ENCODE peak calls at places on chromosomes 4 and X, in seven cellular contexts. S, P, B, I, X, G and O are unnamed samples. For H3K36me3, the result is how much of the 10 kb centered on the place peaks cover.

GRCh38 chr4:155603360-155603891 is 63.2 kb upstream of the GUCY1A1 start:
- DNase-seq in S (no peak), P (no peak), B (no peak), I (no peak), X (peak), G (no peak), O (peak)

GRCh38 chr4:135927651-135928050 is 1604.6 kb downstream of the PCDH18 start:
- DNase-seq in S (no peak), P (no peak), B (no peak), I (no peak), X (peak), G (no peak), O (peak)

GRCh38 chr4:121316091-121316490 is 64.7 kb downstream of the QRFPR start:
- DNase-seq in S (no peak), P (no peak), B (no peak), I (no peak), X (no peak), G (no peak), O (no peak)

GRCh38 chrX:9566150-9566621 is 101.3 kb downstream of the TBL1X start:
- DNase-seq in S (peak), P (peak), B (no peak), I (no peak), X (peak), G (no peak), O (peak)

GRCh38 chr4:26520728-26521442 is 30.6 kb upstream of the CCKAR start:
- DNase-seq in S (no peak), P (no peak), B (no peak), I (no peak), X (peak), G (no peak), O (no peak)

GRCh38 chrX:100830143-100830542 is 10.0 kb downstream of the CSTF2 start:
- DNase-seq in S (no peak), P (no peak), B (no peak), I (no peak), X (no peak), G (no peak), O (no peak)

GRCh38 chrX:103376118-103376978 is at the start of gene BEX3:
- DNase-seq in S (peak), P (peak), B (peak), I (peak), X (no peak), G (no peak), O (peak)

GRCh38 chr4:174037049-174037448 is 246.4 kb downstream of the FBXO8 start:
- DNase-seq in S (no peak), P (no peak), B (no peak), I (no peak), X (no peak), G (no peak), O (no peak)

GRCh38 chr4:620851-621261 is 4.5 kb upstream of the PDE6B start:
- DNase-seq in S (no peak), P (no peak), B (no peak), I (no peak), X (no peak), G (no peak), O (no peak)

GRCh38 chr4:157280673-157281072 is 60.1 kb downstream of the GRIA2 start:
- DNase-seq in S (no peak), P (no peak), B (no peak), I (no peak), X (peak), G (no peak), O (no peak)

GRCh38 chr4:160810415-160810814 is 1353.4 kb downstream of the FSTL5 start:
- DNase-seq in S (no peak), P (no peak), B (no peak), I (no peak), X (no peak), G (no peak), O (no peak)

GRCh38 chrX:1137531-1137930 is 74.9 kb downstream of the CRLF2 start:
- DNase-seq in S (peak), P (no peak), B (no peak), I (no peak), X (no peak), G (no peak), O (no peak)

GRCh38 chr4:22363071-22363470 is 152.8 kb downstream of the ADGRA3 start:
- DNase-seq in S (no peak), P (no peak), B (no peak), I (no peak), X (peak), G (no peak), O (no peak)

GRCh38 chrX:107135076-107135964 is 16.7 kb upstream of the RBM41 start:
- DNase-seq in S (no peak), P (no peak), B (no peak), I (no peak), X (peak), G (no peak), O (peak)

GRCh38 chr4:67749286-67749685 is 4.9 kb downstream of the GNRHR start:
- DNase-seq in S (no peak), P (no peak), B (no peak), I (no peak), X (no peak), G (no peak), O (no peak)

GRCh38 chr4:98555798-98556445 is 102.5 kb downstream of the TSPAN5 start:
- DNase-seq in S (no peak), P (no peak), B (no peak), I (no peak), X (no peak), G (no peak), O (no peak)

GRCh38 chrX:15956684-15957083 is 102.1 kb upstream of the AP1S2 start:
- DNase-seq in S (no peak), P (no peak), B (no peak), I (no peak), X (peak), G (no peak), O (peak)

GRCh38 chr4:119300388-119301131 is 21.4 kb downstream of the FABP2 start:
- DNase-seq in S (peak), P (peak), B (peak), I (peak), X (peak), G (peak), O (peak)

GRCh38 chr4:185845966-185846365 is 34.0 kb upstream of the SORBS2 start:
- DNase-seq in S (no peak), P (no peak), B (no peak), I (no peak), X (no peak), G (no peak), O (no peak)

GRCh38 chr4:185849543-185850185 is 37.7 kb upstream of the SORBS2 start:
- DNase-seq in S (no peak), P (no peak), B (no peak), I (no peak), X (no peak), G (no peak), O (no peak)

GRCh38 chr4:185846550-185847210 is 34.7 kb upstream of the SORBS2 start:
- DNase-seq in S (no peak), P (no peak), B (no peak), I (no peak), X (no peak), G (no peak), O (no peak)

GRCh38 chr4:185847352-185848078 is 35.5 kb upstream of the SORBS2 start:
- DNase-seq in S (no peak), P (no peak), B (no peak), I (no peak), X (peak), G (no peak), O (peak)
- H3K4me3 ChIP-seq in S (no peak), P (no peak), B (no peak), I (no peak), X (no peak), G (no peak), O (peak)

DNA sequence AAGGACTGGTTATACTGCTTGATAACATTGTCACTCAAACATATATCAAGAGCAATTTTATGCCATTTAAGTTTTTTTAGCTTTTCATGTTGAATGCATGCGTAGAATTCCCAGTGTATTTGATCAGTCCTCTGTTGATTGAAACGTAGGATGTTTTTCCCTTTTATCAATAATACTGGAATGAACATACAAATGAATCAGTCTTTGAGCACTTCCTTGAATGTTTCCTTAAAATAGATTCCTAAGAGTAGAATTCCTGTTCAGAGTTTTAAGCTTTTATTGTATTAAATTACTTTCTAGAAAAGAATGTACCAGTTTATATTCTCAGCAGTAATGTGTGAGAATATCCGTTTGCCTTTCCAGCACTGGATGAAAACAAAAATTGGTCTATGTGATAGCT is 37.8 kb downstream of the ADD1 start:
- DNase-seq in S (no peak), P (no peak), B (no peak), I (no peak), X (no peak), G (no peak), O (no peak)
- H3K36me3 ChIP-seq in S (under half), P (under half), B (under half), I (under half), X (under half), G (under half), O (half or more)

GRCh38 chrX:11434607-11435006 is 141.4 kb downstream of the AMELX start:
- DNase-seq in S (no peak), P (no peak), B (no peak), I (no peak), X (no peak), G (no peak), O (no peak)

GRCh38 chrX:11438767-11439166 is 145.6 kb downstream of the AMELX start:
- DNase-seq in S (no peak), P (no peak), B (no peak), I (no peak), X (no peak), G (no peak), O (peak)

GRCh38 chrX:11437642-11438379 is 144.6 kb downstream of the AMELX start:
- DNase-seq in S (peak), P (peak), B (peak), I (no peak), X (peak), G (no peak), O (peak)

GRCh38 chrX:11435568-11435967 is 142.4 kb downstream of the AMELX start:
- DNase-seq in S (no peak), P (no peak), B (no peak), I (no peak), X (no peak), G (no peak), O (peak)

DNA sequence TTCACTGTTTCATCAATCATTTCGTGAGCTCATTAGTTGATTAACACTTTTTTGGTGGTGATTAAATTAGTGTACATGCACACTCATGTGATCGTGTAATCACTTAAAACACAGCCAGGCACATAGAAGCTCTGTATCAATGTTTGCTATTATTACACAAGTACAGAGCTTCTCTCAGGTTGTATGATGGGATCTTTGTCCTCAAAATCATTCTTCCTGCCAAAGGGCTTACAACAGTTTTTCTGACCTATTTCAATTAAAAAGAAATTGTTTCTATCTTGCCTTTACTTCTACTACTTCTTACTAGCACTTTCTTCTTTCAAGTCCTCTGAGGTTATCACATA is 145.1 kb downstream of the AMELX start:
- DNase-seq in S (no peak), P (no peak), B (no peak), I (no peak), X (no peak), G (no peak), O (no peak)
- H3K4me3 ChIP-seq in S (no peak), P (no peak), B (no peak), I (no peak), X (no peak), G (no peak), O (no peak)

GRCh38 chr4:1713003-1713397 is 881 bp upstream of the SLBP start:
- DNase-seq in S (no peak), P (no peak), B (no peak), I (no peak), X (peak), G (no peak), O (no peak)
- H3K36me3 ChIP-seq in S (under half), P (under half), B (under half), I (under half), X (under half), G (under half), O (under half)

DNA sequence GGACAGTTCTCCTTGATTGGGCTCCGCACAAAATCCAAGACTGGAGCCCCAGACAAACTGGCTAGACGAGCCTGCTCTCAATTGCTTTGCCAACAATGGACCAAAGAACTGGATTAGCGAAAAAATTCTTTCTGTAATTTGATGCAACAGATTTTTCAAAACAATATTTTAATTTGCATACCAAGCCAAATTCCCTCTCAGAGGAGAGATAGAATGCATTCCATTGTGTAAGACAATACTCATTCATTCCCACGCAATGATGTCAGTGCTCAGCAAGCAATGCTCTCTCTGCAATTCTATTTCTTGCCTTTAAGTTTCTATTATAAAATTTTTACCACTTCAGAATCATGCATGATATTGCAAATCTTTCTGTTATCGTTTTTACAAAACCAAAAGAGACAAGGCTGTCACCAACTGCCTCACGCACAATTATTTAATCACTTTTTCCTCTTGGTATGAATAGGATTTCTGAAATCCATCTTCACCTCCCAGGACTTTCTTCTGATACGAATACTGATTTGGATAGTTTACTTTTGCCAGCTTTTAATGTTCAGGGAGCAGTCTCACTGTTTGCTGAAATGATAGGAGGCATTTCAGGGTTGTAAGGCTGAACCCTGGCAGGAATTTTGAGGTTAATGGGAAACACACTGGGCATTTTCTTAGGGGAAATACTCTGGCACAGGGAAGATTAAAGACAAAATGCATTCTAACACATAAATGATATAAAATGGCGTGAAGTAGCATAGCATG is 46.1 kb upstream of the HCCS start:
- DNase-seq in S (no peak), P (no peak), B (peak), I (no peak), X (peak), G (no peak), O (peak)
- H3K4me3 ChIP-seq in S (no peak), P (no peak), B (no peak), I (no peak), X (no peak), G (no peak), O (peak)

DNA sequence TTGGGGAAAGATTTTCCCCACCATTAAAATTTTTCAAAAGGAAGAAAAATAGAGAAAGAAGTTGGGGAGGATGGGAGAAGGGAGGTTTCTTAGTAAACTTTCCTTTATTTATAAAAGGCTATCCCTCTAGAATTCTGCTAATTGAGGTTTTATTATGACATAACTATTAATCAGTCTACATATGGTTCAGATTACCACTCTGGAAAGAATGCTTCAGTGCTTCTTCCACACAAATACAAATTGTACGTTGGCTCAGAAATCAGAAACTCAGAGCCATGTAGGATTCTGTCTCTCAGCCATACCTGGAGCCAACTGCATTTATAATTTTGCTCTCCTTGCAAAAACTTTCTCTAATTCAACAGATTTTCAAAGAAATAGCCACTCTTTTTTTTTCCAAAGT is 37.1 kb downstream of the SRPX start:
- DNase-seq in S (no peak), P (no peak), B (no peak), I (no peak), X (no peak), G (no peak), O (peak)
- H3K36me3 ChIP-seq in S (under half), P (under half), B (under half), I (under half), X (under half), G (under half), O (under half)